ENCODE peak calls at places on chromosomes 7 and 10, in five cellular contexts. J is IMR-90, Q is PC-3, W is astrocyte of the spinal cord, F is colonic mucosa. I is an unnamed sample.

GRCh38 chr7:80997841-80998240 is 79.0 kb upstream of the SEMA3C start:
- DNase-seq in F (no peak), W (no peak), J (no peak), Q (no peak), I (no peak)

GRCh38 chr10:7421519-7421918 is 10.7 kb upstream of the SFMBT2 start:
- DNase-seq in Q (peak), J (no peak), F (no peak), W (no peak), I (no peak)

GRCh38 chr10:16116404-16117304 is 256.3 kb upstream of the MINDY3 start:
- DNase-seq in Q (peak), W (no peak), F (no peak), J (no peak), I (peak)

GRCh38 chr7:66920769-66921395 is at the start of gene TMEM248:
- DNase-seq in W (peak), Q (peak), J (peak), F (peak), I (peak)

GRCh38 chr10:132270721-132271457 is 36.9 kb downstream of the STK32C start:
- DNase-seq in F (no peak), Q (no peak), W (no peak), J (no peak), I (no peak)

GRCh38 chr7:81478664-81479063 is 291.2 kb downstream of the HGF start:
- DNase-seq in J (peak), F (peak), W (no peak), Q (peak), I (no peak)

GRCh38 chr7:75072978-75073282 is 672 bp downstream of the RCC1L start:
- DNase-seq in Q (no peak), W (peak), J (no peak), F (no peak), I (no peak)

GRCh38 chr7:77954773-77955562 is 156.4 kb downstream of the PHTF2 start:
- DNase-seq in J (peak), Q (no peak), F (no peak), W (no peak), I (peak)

GRCh38 chr10:14604181-14605142 is 170.2 kb downstream of the FAM107B start:
- DNase-seq in J (peak), W (peak), Q (peak), F (peak), I (peak)

GRCh38 chr10:34854147-34854601 is 39.1 kb upstream of the PARD3 start:
- DNase-seq in J (peak), W (peak), F (no peak), Q (peak), I (peak)

GRCh38 chr7:85600425-85600824 is 413.6 kb upstream of the SEMA3D start:
- DNase-seq in F (no peak), W (no peak), Q (no peak), J (peak), I (no peak)

GRCh38 chr10:25068152-25069058 is 52.0 kb downstream of the THNSL1 start:
- DNase-seq in W (peak), F (no peak), J (peak), Q (peak), I (peak)

GRCh38 chr10:4069491-4069890 is 284.5 kb upstream of the KLF6 start:
- DNase-seq in J (peak), W (peak), F (no peak), Q (no peak), I (peak)

GRCh38 chr10:70652761-70653657 is 19.3 kb upstream of the ADAMTS14 start:
- DNase-seq in J (peak), F (no peak), Q (no peak), W (peak), I (peak)

GRCh38 chr7:116173051-116174028 is 37.0 kb upstream of the TES start:
- DNase-seq in W (peak), F (no peak), Q (peak), J (peak), I (peak)

GRCh38 chr10:547591-548081 is 141.8 kb downstream of the DIP2C start:
- DNase-seq in Q (no peak), F (no peak), W (no peak), J (no peak), I (no peak)

GRCh38 chr10:43648392-43649148 is at the start of gene ZNF32:
- DNase-seq in Q (peak), W (peak), F (peak), J (peak), I (peak)

GRCh38 chr7:84193787-84194186 is 802 bp downstream of the SEMA3A start:
- DNase-seq in Q (peak), W (peak), F (no peak), J (no peak), I (no peak)

GRCh38 chr7:148274118-148274517 is 316.4 kb upstream of the C7orf33 start:
- DNase-seq in W (no peak), J (no peak), Q (no peak), F (no peak), I (no peak)

GRCh38 chr10:73576178-73576889 is 14.8 kb downstream of the USP54 start:
- DNase-seq in F (no peak), Q (peak), W (peak), J (peak), I (peak)

GRCh38 chr7:45130910-45131309 is 19.4 kb upstream of the TBRG4 start:
- DNase-seq in F (no peak), W (no peak), Q (no peak), J (no peak), I (no peak)

GRCh38 chr7:12162420-12163113 is 48.5 kb upstream of the TMEM106B start:
- DNase-seq in F (no peak), J (peak), W (peak), Q (peak), I (peak)

GRCh38 chr7:80087768-80088170 is 46.9 kb upstream of the GNAI1 start:
- DNase-seq in W (no peak), F (no peak), J (no peak), Q (peak), I (peak)

GRCh38 chr7:22725585-22725984 is 1.4 kb upstream of the IL6 start:
- DNase-seq in F (no peak), Q (peak), W (peak), J (peak), I (peak)

GRCh38 chr10:86659161-86659691 is 4.9 kb downstream of the OPN4 start:
- DNase-seq in Q (no peak), J (no peak), F (no peak), W (no peak), I (no peak)

GRCh38 chr10:106515206-106515790 is 649.2 kb downstream of the SORCS1 start:
- DNase-seq in W (peak), F (no peak), J (no peak), Q (no peak), I (no peak)

GRCh38 chr10:24235471-24235870 is 26.5 kb downstream of the KIAA1217 start:
- DNase-seq in J (no peak), W (no peak), Q (no peak), F (no peak), I (no peak)

GRCh38 chr7:13834328-13834761 is 155.1 kb downstream of the ETV1 start:
- DNase-seq in W (no peak), F (no peak), Q (no peak), J (no peak), I (no peak)

GRCh38 chr7:97973206-97973658 is 16.8 kb downstream of the OCM2 start:
- DNase-seq in F (no peak), J (no peak), W (peak), Q (no peak), I (no peak)

GRCh38 chr7:47678641-47679380 is 96.9 kb upstream of the TNS3 start:
- DNase-seq in W (no peak), Q (no peak), F (no peak), J (no peak), I (no peak)

GRCh38 chr7:153835104-153835503 is 217.1 kb upstream of the DPP6 start:
- DNase-seq in Q (peak), W (no peak), F (no peak), J (no peak), I (no peak)
- H3K4me3 ChIP-seq in Q (no peak), W (no peak), F (no peak), J (no peak), I (no peak)

GRCh38 chr7:34844401-34844800 is 186.4 kb downstream of the NPSR1 start:
- DNase-seq in J (no peak), Q (no peak), F (no peak), W (no peak), I (no peak)

GRCh38 chr7:34848670-34849069 is 188.6 kb downstream of the DPY19L1 start:
- DNase-seq in W (no peak), J (no peak), F (no peak), Q (no peak), I (no peak)

GRCh38 chr7:34846976-34847375 is 189.0 kb downstream of the NPSR1 start:
- DNase-seq in W (no peak), Q (no peak), F (no peak), J (no peak), I (no peak)

GRCh38 chr7:34844936-34845665 is 187.1 kb downstream of the NPSR1 start:
- DNase-seq in W (no peak), F (no peak), Q (no peak), J (no peak), I (no peak)

GRCh38 chr7:34845666-34846361 is 187.8 kb downstream of the NPSR1 start:
- DNase-seq in Q (peak), J (no peak), W (peak), F (no peak), I (no peak)
- TF ChIP-seq CTCF in Q (no peak), J (no peak), W (no peak), F (no peak), I (no peak)

DNA sequence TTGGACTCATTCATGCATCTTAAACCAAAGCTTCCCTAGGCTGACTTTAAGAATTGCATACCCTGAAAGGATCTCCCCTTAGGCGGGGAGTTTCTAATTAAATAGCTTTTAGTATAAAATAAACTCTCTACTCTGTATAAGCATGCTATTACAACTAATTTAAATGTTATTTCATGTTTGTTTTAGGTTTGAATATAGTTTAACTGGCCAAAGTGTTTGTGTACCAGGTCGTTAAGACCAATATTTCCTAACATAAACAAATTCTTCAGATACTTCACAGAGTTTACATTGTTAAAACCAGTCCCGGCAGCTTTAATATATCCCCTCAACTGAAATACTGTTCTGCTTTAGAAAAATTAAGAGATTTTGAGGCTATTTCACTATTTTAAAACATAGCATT is 2.3 kb downstream of the GLI3 start:
- DNase-seq in J (no peak), F (no peak), Q (no peak), W (no peak), I (no peak)
- H3K4me3 ChIP-seq in J (no peak), F (no peak), Q (peak), W (no peak), I (no peak)

GRCh38 chr10:59709472-59710125 is at the start of gene SLC16A9:
- DNase-seq in J (peak), F (peak), W (peak), Q (peak), I (peak)
- TF ChIP-seq CTCF in J (peak), F (no peak), W (peak), Q (peak), I (peak)

GRCh38 chr7:43076606-43077005 is 35.8 kb upstream of the HECW1 start:
- DNase-seq in W (no peak), J (no peak), F (no peak), Q (no peak), I (no peak)
- H3K4me3 ChIP-seq in W (no peak), J (no peak), F (no peak), Q (no peak), I (no peak)

DNA sequence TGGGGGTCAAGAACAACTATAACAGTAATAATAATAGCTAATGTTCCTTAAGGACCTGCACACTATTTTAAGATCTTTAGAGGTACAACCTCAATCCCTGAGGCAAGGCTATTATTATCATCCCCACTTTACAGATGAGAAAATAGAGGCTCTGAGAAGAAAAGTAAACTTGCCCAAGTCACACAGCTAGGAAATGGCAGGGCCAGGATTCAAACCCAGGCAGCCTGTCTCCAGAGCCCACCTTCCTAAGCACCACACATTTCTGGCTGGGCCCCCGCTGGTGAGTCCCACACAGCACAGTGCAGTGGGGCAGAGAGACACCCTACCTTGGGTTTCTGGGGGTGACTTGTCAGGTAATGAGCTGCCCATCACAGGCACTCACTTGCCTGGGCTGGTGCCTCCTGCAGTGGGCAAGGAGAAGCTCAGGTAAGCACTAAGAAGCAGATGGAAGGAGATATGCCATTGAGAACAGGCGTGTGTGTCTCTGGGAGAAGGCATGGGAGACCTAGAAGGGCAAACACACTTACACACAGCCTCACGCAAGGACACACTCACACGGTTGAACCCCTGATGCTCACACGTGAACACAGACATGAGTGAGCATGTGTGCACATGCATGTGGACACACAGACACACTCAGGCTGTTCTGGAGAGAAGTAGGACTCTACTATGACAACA is 104.4 kb upstream of the ZMIZ1 start:
- DNase-seq in Q (no peak), W (no peak), J (no peak), F (no peak), I (no peak)
- TF ChIP-seq CTCF in Q (peak), W (no peak), J (no peak), F (no peak), I (no peak)

GRCh38 chr7:135239263-135239662 is 5.6 kb downstream of the STRA8 start:
- DNase-seq in W (no peak), Q (no peak), J (no peak), F (no peak), I (no peak)
- H3K4me3 ChIP-seq in W (no peak), Q (no peak), J (no peak), F (no peak), I (no peak)

DNA sequence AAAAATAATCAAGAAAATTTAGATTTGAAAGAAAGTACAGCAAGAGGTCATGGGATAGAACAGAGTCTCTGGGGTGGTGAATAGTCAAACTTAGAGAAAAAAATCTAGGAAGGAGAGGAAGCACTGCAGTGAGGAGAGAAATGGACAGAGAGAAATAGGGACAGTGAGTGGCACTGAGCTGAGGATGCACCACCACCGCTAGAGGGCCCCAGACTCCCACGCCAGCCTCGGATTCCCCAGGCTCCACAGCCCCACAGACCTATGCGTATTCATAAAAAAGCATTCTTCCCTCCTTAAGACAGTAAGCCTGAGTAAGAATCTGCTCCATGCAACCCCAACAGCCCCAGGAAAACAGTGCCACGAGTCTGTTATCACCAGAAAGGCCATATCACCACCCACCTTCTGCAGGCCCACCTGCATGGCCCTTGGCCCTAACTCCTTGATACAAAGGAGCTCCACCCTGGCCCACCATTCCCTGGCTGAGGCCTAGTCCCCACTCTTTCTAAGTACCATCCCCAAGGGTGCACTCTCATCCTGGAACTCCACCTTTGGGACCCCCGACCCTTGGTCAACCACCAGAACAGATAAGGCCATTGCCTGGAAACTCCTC is 91.0 kb downstream of the ALOX5 start:
- DNase-seq in F (peak), J (peak), Q (peak), W (peak), I (peak)
- TF ChIP-seq CTCF in F (peak), J (peak), Q (peak), W (peak), I (peak)

I was measured in cardiac fibroblast.